ENCODE peak calls at places on chromosomes 6 and 20, in seven cellular contexts. One of them, this sample, is unnamed.

GRCh38 chr6:1930356-1930755 is 315.0 kb downstream of the GMDS start:
- DNase-seq in mesendoderm: no peak
- DNase-seq in mesenchymal stem cell: no peak
- DNase-seq in neuronal stem cell: no peak
- DNase-seq in H1: no peak
- DNase-seq in H9: no peak
- DNase-seq in trophoblast cell: no peak
- DNase-seq in this sample: peak

GRCh38 chr20:1456300-1456699 is 10.3 kb downstream of the NSFL1C start:
- DNase-seq in mesendoderm: peak
- DNase-seq in mesenchymal stem cell: no peak
- DNase-seq in neuronal stem cell: no peak
- DNase-seq in H1: no peak
- DNase-seq in H9: no peak
- DNase-seq in trophoblast cell: no peak
- DNase-seq in this sample: peak

GRCh38 chr6:138113588-138114210 is 6.5 kb upstream of the PERP start:
- DNase-seq in mesendoderm: no peak
- DNase-seq in mesenchymal stem cell: no peak
- DNase-seq in neuronal stem cell: no peak
- DNase-seq in H1: no peak
- DNase-seq in H9: no peak
- DNase-seq in trophoblast cell: no peak
- DNase-seq in this sample: no peak

GRCh38 chr20:5309971-5310370 is 6.8 kb downstream of the PROKR2 start:
- DNase-seq in mesendoderm: no peak
- DNase-seq in mesenchymal stem cell: no peak
- DNase-seq in neuronal stem cell: no peak
- DNase-seq in H1: no peak
- DNase-seq in H9: no peak
- DNase-seq in trophoblast cell: no peak
- DNase-seq in this sample: peak

GRCh38 chr6:30819287-30819917 is 64.9 kb upstream of the DDR1 start:
- DNase-seq in mesendoderm: peak
- DNase-seq in mesenchymal stem cell: no peak
- DNase-seq in neuronal stem cell: no peak
- DNase-seq in H1: no peak
- DNase-seq in H9: no peak
- DNase-seq in trophoblast cell: peak
- DNase-seq in this sample: peak

GRCh38 chr6:165616116-165616515 is 46.9 kb downstream of the PDE10A start:
- DNase-seq in mesendoderm: no peak
- DNase-seq in mesenchymal stem cell: peak
- DNase-seq in neuronal stem cell: no peak
- DNase-seq in H1: no peak
- DNase-seq in H9: no peak
- DNase-seq in trophoblast cell: no peak
- DNase-seq in this sample: peak

GRCh38 chr6:98871821-98872220 is 37.4 kb downstream of the POU3F2 start:
- DNase-seq in mesendoderm: no peak
- DNase-seq in mesenchymal stem cell: no peak
- DNase-seq in neuronal stem cell: no peak
- DNase-seq in H1: no peak
- DNase-seq in H9: no peak
- DNase-seq in trophoblast cell: no peak
- DNase-seq in this sample: no peak

GRCh38 chr6:127581576-127581975 is 4.6 kb downstream of the C6orf58 start:
- DNase-seq in mesendoderm: no peak
- DNase-seq in mesenchymal stem cell: no peak
- DNase-seq in neuronal stem cell: no peak
- DNase-seq in H1: no peak
- DNase-seq in H9: no peak
- DNase-seq in trophoblast cell: no peak
- DNase-seq in this sample: no peak

GRCh38 chr6:9248125-9248524 is 812.8 kb upstream of the SLC35B3 start:
- DNase-seq in mesendoderm: no peak
- DNase-seq in mesenchymal stem cell: no peak
- DNase-seq in neuronal stem cell: no peak
- DNase-seq in H1: no peak
- DNase-seq in H9: no peak
- DNase-seq in trophoblast cell: peak
- DNase-seq in this sample: no peak

GRCh38 chr6:109165392-109165964 is 70.2 kb downstream of the CEP57L1 start:
- DNase-seq in mesendoderm: peak
- DNase-seq in mesenchymal stem cell: peak
- DNase-seq in neuronal stem cell: no peak
- DNase-seq in H1: no peak
- DNase-seq in H9: no peak
- DNase-seq in trophoblast cell: no peak
- DNase-seq in this sample: peak

GRCh38 chr20:19697415-19697814 is 60.6 kb upstream of the RIN2 start:
- DNase-seq in mesendoderm: no peak
- DNase-seq in mesenchymal stem cell: no peak
- DNase-seq in neuronal stem cell: no peak
- DNase-seq in H1: no peak
- DNase-seq in H9: no peak
- DNase-seq in trophoblast cell: no peak
- DNase-seq in this sample: no peak

GRCh38 chr20:55057779-55058415 is 582.5 kb downstream of the DOK5 start:
- DNase-seq in mesendoderm: peak
- DNase-seq in mesenchymal stem cell: no peak
- DNase-seq in neuronal stem cell: no peak
- DNase-seq in H1: no peak
- DNase-seq in H9: no peak
- DNase-seq in trophoblast cell: no peak
- DNase-seq in this sample: no peak

GRCh38 chr6:26550250-26550993 is 12.3 kb downstream of the HMGN4 start:
- DNase-seq in mesendoderm: peak
- DNase-seq in mesenchymal stem cell: peak
- DNase-seq in neuronal stem cell: peak
- DNase-seq in H1: peak
- DNase-seq in H9: peak
- DNase-seq in trophoblast cell: peak
- DNase-seq in this sample: peak

GRCh38 chr6:132188865-132189264 is 212.4 kb downstream of the MOXD1 start:
- DNase-seq in mesendoderm: no peak
- DNase-seq in mesenchymal stem cell: peak
- DNase-seq in neuronal stem cell: no peak
- DNase-seq in H1: no peak
- DNase-seq in H9: no peak
- DNase-seq in trophoblast cell: no peak
- DNase-seq in this sample: peak

GRCh38 chr20:56359212-56360132 is 698 bp downstream of the FAM210B start:
- DNase-seq in mesendoderm: peak
- DNase-seq in mesenchymal stem cell: peak
- DNase-seq in neuronal stem cell: peak
- DNase-seq in H1: no peak
- DNase-seq in H9: peak
- DNase-seq in trophoblast cell: peak
- DNase-seq in this sample: peak

GRCh38 chr6:15062311-15063252 is 183.3 kb upstream of the JARID2 start:
- DNase-seq in mesendoderm: no peak
- DNase-seq in mesenchymal stem cell: peak
- DNase-seq in neuronal stem cell: no peak
- DNase-seq in H1: no peak
- DNase-seq in H9: no peak
- DNase-seq in trophoblast cell: peak
- DNase-seq in this sample: peak

GRCh38 chr6:54621285-54621684 is 225.3 kb upstream of the FAM83B start:
- DNase-seq in mesendoderm: peak
- DNase-seq in mesenchymal stem cell: peak
- DNase-seq in neuronal stem cell: no peak
- DNase-seq in H1: no peak
- DNase-seq in H9: no peak
- DNase-seq in trophoblast cell: peak
- DNase-seq in this sample: no peak

GRCh38 chr6:156430361-156430760 is 346.8 kb upstream of the ARID1B start:
- DNase-seq in mesendoderm: no peak
- DNase-seq in mesenchymal stem cell: no peak
- DNase-seq in neuronal stem cell: no peak
- DNase-seq in H1: no peak
- DNase-seq in H9: no peak
- DNase-seq in trophoblast cell: no peak
- DNase-seq in this sample: no peak

GRCh38 chr6:158769228-158769627 is 49.9 kb downstream of the EZR start:
- DNase-seq in mesendoderm: no peak
- DNase-seq in mesenchymal stem cell: no peak
- DNase-seq in neuronal stem cell: no peak
- DNase-seq in H1: no peak
- DNase-seq in H9: no peak
- DNase-seq in trophoblast cell: no peak
- DNase-seq in this sample: no peak

DNA sequence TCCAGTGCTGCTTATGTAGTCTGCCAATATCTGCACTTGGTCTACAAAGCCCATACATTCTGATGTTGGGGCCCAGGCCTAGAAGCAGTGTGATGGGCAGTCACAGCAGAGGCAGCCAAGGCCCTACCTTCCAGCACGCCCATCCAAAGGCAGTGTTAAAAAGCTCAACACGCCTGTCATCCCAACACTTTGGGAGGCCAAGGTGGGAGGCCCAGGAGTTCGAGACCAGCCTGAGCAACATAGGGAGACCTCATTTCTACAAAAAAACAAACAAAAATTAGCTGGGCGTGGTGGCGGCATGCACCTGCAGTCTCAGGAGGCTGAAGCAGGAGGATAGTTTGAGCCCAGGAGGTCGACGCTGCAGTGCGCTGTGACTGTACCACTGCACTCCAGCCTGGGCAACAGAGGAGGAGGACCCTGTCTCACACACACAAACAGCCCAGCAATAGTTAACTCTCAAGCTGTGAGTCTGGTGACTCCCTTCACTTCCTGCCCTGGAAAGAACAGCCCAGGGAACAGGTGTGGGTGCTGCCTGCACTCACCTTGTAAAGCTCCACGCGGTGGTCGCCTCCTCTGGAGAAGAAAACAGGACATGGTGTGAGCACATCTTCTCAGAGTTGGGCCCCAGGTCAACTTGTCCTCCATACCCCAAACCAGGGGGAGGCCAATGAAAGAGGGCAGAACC is 68.8 kb downstream of the PYGB start:
- DNase-seq in mesendoderm: no peak
- DNase-seq in mesenchymal stem cell: no peak
- DNase-seq in neuronal stem cell: no peak
- DNase-seq in H1: no peak
- DNase-seq in H9: no peak
- DNase-seq in trophoblast cell: no peak
- DNase-seq in this sample: no peak
- H3K23ac ChIP-seq in mesendoderm: no peak
- H3K23ac ChIP-seq in mesenchymal stem cell: no peak
- H3K23ac ChIP-seq in neuronal stem cell: no peak
- H3K23ac ChIP-seq in H1: no peak
- H3K23ac ChIP-seq in H9: no peak
- H3K23ac ChIP-seq in trophoblast cell: no peak
- H3K23ac ChIP-seq in this sample: no peak

DNA sequence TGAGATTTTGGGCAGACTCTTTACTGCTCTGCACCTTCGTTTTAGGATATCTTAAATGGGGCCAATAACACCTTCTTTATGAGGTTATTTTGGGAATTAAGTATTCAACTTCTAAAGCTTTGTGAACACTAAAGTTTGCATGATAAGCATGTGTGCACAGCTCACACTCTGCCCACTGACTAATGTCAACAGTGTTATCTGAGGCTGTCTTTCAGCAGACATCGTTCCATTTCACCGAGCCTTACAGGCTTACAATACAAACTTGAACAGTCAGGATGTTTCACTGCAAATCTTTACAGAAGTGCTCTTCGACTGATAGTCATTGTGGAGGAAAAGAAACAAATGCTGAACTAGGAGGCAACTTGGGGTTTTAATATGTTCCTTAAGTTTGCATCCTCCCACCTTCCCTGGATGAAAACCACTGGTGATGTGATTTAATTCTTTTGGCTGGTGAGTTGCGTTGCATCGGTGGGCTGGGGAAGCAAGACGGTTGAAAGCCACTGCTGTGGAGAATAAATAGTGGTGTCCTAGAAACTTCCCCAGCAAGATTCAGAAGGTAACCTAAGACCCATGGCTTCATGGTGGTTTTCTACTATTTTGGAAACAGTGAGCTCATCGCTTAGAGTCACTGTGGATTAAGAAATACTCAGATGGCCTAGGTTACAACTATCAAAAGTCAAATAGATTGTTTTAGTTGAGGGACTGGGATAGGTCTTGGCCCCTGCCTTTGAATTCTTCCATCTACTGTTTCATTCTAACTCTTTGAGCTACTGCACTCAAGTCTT is 167.1 kb upstream of the MAP3K7 start:
- DNase-seq in mesendoderm: no peak
- DNase-seq in mesenchymal stem cell: no peak
- DNase-seq in neuronal stem cell: no peak
- DNase-seq in H1: no peak
- DNase-seq in H9: no peak
- DNase-seq in trophoblast cell: no peak
- DNase-seq in this sample: no peak
- H3K23ac ChIP-seq in mesendoderm: no peak
- H3K23ac ChIP-seq in mesenchymal stem cell: no peak
- H3K23ac ChIP-seq in neuronal stem cell: no peak
- H3K23ac ChIP-seq in H1: no peak
- H3K23ac ChIP-seq in H9: no peak
- H3K23ac ChIP-seq in trophoblast cell: no peak
- H3K23ac ChIP-seq in this sample: no peak

DNA sequence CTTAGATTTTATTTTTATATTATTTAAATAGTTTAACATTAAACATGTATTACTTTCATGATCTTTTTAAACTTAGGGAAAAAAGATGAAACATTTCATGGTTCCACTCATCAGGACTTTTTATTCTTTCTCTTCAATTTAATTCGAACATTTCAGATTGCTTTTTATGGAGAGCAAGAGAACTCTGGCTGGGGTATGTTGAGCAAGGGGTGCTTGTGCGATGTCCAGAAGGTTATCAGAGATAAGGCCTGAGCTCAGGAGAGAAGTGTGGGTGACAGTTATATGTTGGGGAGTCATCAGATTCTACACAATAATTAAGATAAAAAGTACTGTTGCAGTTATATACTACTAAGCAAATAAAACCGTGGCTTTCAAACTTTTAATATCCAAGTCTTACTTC is 37.5 kb downstream of the FKBP5 start:
- DNase-seq in mesendoderm: no peak
- DNase-seq in mesenchymal stem cell: no peak
- DNase-seq in neuronal stem cell: no peak
- DNase-seq in H1: no peak
- DNase-seq in H9: no peak
- DNase-seq in trophoblast cell: no peak
- DNase-seq in this sample: no peak
- H3K23ac ChIP-seq in mesendoderm: no peak
- H3K23ac ChIP-seq in mesenchymal stem cell: no peak
- H3K23ac ChIP-seq in neuronal stem cell: no peak
- H3K23ac ChIP-seq in H1: no peak
- H3K23ac ChIP-seq in H9: no peak
- H3K23ac ChIP-seq in trophoblast cell: no peak
- H3K23ac ChIP-seq in this sample: no peak

GRCh38 chr20:48794360-48794759 is 33.4 kb downstream of the PREX1 start:
- DNase-seq in mesendoderm: peak
- DNase-seq in mesenchymal stem cell: no peak
- DNase-seq in neuronal stem cell: peak
- DNase-seq in H1: no peak
- DNase-seq in H9: peak
- DNase-seq in trophoblast cell: no peak
- DNase-seq in this sample: no peak
- H3K23ac ChIP-seq in mesendoderm: no peak
- H3K23ac ChIP-seq in mesenchymal stem cell: no peak
- H3K23ac ChIP-seq in neuronal stem cell: no peak
- H3K23ac ChIP-seq in H1: no peak
- H3K23ac ChIP-seq in H9: no peak
- H3K23ac ChIP-seq in trophoblast cell: no peak
- H3K23ac ChIP-seq in this sample: no peak

This sample was measured in IMR-90.